ENCODE peak calls at places on chromosomes 1 and 21, in nine cellular contexts. D, N, T, R, X, M, P, F and J are unnamed samples.

GRCh38 chr1:4652631-4653327 is 1.6 kb upstream of the AJAP1 start:
- DNase-seq in D (peak; percentile 30), N (peak; percentile 44), T (peak; percentile 79), R (no peak), X (peak; percentile 73), M (peak; percentile 49), P (peak; percentile 84), F (peak; percentile 91), J (peak; percentile 33)

GRCh38 chr1:221394011-221394544 is 347.8 kb downstream of the DUSP10 start:
- DNase-seq in D (peak; percentile 98), N (no peak), T (peak; percentile 66), R (no peak), X (no peak), M (peak; percentile 28), P (no peak), F (no peak), J (no peak)

GRCh38 chr1:34840426-34840825 is 19.1 kb downstream of the SMIM12 start:
- DNase-seq in D (no peak), N (no peak), T (no peak), R (no peak), X (no peak), M (no peak), P (no peak), F (no peak), J (no peak)

GRCh38 chr1:55833452-55834160 is 618.4 kb upstream of the USP24 start:
- DNase-seq in D (peak; percentile 87), N (no peak), T (peak; percentile 64), R (no peak), X (no peak), M (no peak), P (no peak), F (no peak), J (no peak)

GRCh38 chr21:33383056-33383888 is 19.9 kb upstream of the IFNGR2 start:
- DNase-seq in D (peak; percentile 96), N (peak; percentile 81), T (peak; percentile 44), R (peak; percentile 74), X (peak; percentile 78), M (no peak), P (no peak), F (peak; percentile 48), J (no peak)

GRCh38 chr1:74065081-74065480 is 132.9 kb downstream of the LRRIQ3 start:
- DNase-seq in D (no peak), N (no peak), T (no peak), R (no peak), X (no peak), M (no peak), P (no peak), F (no peak), J (no peak)

GRCh38 chr1:186872356-186872755 is 43.6 kb downstream of the PLA2G4A start:
- DNase-seq in D (no peak), N (no peak), T (no peak), R (no peak), X (no peak), M (no peak), P (no peak), F (no peak), J (no peak)

GRCh38 chr1:55262822-55263221 is 47.7 kb upstream of the USP24 start:
- DNase-seq in D (peak; percentile 91), N (no peak), T (peak; percentile 44), R (no peak), X (no peak), M (no peak), P (no peak), F (no peak), J (no peak)

GRCh38 chr1:175267716-175268416 is 75.3 kb upstream of the KIAA0040 start:
- DNase-seq in D (no peak), N (peak; percentile 33), T (peak; percentile 12), R (no peak), X (no peak), M (no peak), P (no peak), F (no peak), J (no peak)

GRCh38 chr1:32289256-32289655 is 2.6 kb upstream of the HDAC1 start:
- DNase-seq in D (no peak), N (no peak), T (no peak), R (no peak), X (no peak), M (no peak), P (no peak), F (no peak), J (no peak)

GRCh38 chr1:52707927-52708655 is 9.9 kb upstream of the COA7 start:
- DNase-seq in D (peak; percentile 89), N (no peak), T (peak; percentile 84), R (peak; percentile 71), X (no peak), M (no peak), P (no peak), F (no peak), J (no peak)

GRCh38 chr1:46532498-46533178 is 18.8 kb downstream of the KNCN start:
- DNase-seq in D (peak; percentile 56), N (peak; percentile 63), T (peak; percentile 88), R (no peak), X (peak; percentile 76), M (peak; percentile 51), P (peak; percentile 77), F (peak; percentile 89), J (peak; percentile 29)

GRCh38 chr21:46095814-46096595 is 1.9 kb upstream of the COL6A2 start:
- DNase-seq in D (no peak), N (no peak), T (no peak), R (no peak), X (no peak), M (no peak), P (no peak), F (peak; percentile 18), J (no peak)

GRCh38 chr1:227805606-227806197 is 9.8 kb upstream of the PRSS38 start:
- DNase-seq in D (peak; percentile 99), N (no peak), T (peak; percentile 95), R (peak; percentile 99), X (no peak), M (no peak), P (no peak), F (no peak), J (no peak)

GRCh38 chr1:31674626-31675025 is 29.2 kb downstream of the COL16A1 start:
- DNase-seq in D (peak; percentile 85), N (no peak), T (no peak), R (no peak), X (no peak), M (no peak), P (no peak), F (no peak), J (no peak)

GRCh38 chr1:191498825-191499224 is 659.4 kb upstream of the RGS18 start:
- DNase-seq in D (no peak), N (no peak), T (no peak), R (no peak), X (no peak), M (no peak), P (no peak), F (no peak), J (no peak)

GRCh38 chr1:185681034-185681633 is 53.1 kb upstream of the HMCN1 start:
- DNase-seq in D (peak; percentile 56), N (no peak), T (peak; percentile 42), R (peak; percentile 10), X (no peak), M (peak; percentile 24), P (no peak), F (no peak), J (no peak)

GRCh38 chr1:50305808-50306207 is 117.4 kb downstream of the DMRTA2 start:
- DNase-seq in D (no peak), N (no peak), T (no peak), R (no peak), X (no peak), M (no peak), P (no peak), F (no peak), J (no peak)

GRCh38 chr1:163163861-163164582 is 38.7 kb downstream of the RGS5 start:
- DNase-seq in D (peak; percentile 94), N (no peak), T (no peak), R (no peak), X (no peak), M (no peak), P (no peak), F (no peak), J (no peak)

GRCh38 chr1:116769050-116769449 is 14.8 kb downstream of the CD2 start:
- DNase-seq in D (no peak), N (no peak), T (no peak), R (no peak), X (peak; percentile 59), M (no peak), P (no peak), F (no peak), J (no peak)

GRCh38 chr1:81420760-81421159 is 380.0 kb upstream of the ADGRL2 start:
- DNase-seq in D (no peak), N (no peak), T (no peak), R (no peak), X (no peak), M (no peak), P (no peak), F (no peak), J (no peak)

GRCh38 chr1:219184337-219184736 is 10.7 kb downstream of the LYPLAL1 start:
- DNase-seq in D (no peak), N (no peak), T (no peak), R (no peak), X (no peak), M (no peak), P (no peak), F (no peak), J (no peak)

GRCh38 chr21:41715649-41716321 is 51.1 kb downstream of the RIPK4 start:
- DNase-seq in D (peak; percentile 64), N (peak; percentile 73), T (no peak), R (no peak), X (no peak), M (no peak), P (no peak), F (no peak), J (no peak)

GRCh38 chr1:24724345-24725208 is 20.7 kb upstream of the CLIC4 start:
- DNase-seq in D (peak; percentile 95), N (no peak), T (peak; percentile 41), R (no peak), X (no peak), M (no peak), P (no peak), F (peak; percentile 13), J (no peak)

GRCh38 chr21:39118061-39118460 is 65.2 kb downstream of the PSMG1 start:
- DNase-seq in D (no peak), N (no peak), T (no peak), R (no peak), X (no peak), M (no peak), P (no peak), F (no peak), J (no peak)

GRCh38 chr21:39385299-39386145 is 36.6 kb upstream of the HMGN1 start:
- DNase-seq in D (no peak), N (peak; percentile 90), T (peak; percentile 89), R (no peak), X (peak; percentile 83), M (no peak), P (peak; percentile 84), F (peak; percentile 41), J (peak; percentile 77)